ENCODE peak calls at places on chromosome 5, in six cellular contexts. Y, I, F, C, R and V are unnamed samples.

GRCh38 chr5:87850843-87851242 is 417.8 kb downstream of the TMEM161B start:
- DNase-seq in F (no peak), R (no peak), I (no peak), Y (peak), C (no peak), V (peak)

GRCh38 chr5:72206160-72206559 is 98.9 kb downstream of the MAP1B start:
- DNase-seq in F (no peak), I (no peak), Y (no peak), R (no peak), C (peak), V (peak)

GRCh38 chr5:167943353-167943752 is 348.1 kb upstream of the WWC1 start:
- DNase-seq in C (no peak), Y (no peak), R (no peak), I (no peak), F (no peak), V (no peak)

GRCh38 chr5:37737326-37738056 is 102.3 kb downstream of the GDNF start:
- DNase-seq in I (no peak), R (no peak), F (no peak), Y (no peak), C (peak), V (no peak)

GRCh38 chr5:132225165-132226032 is 2.3 kb downstream of the P4HA2 start:
- DNase-seq in R (no peak), C (peak), F (peak), Y (peak), I (no peak), V (peak)

GRCh38 chr5:161549106-161549505 is 2.6 kb upstream of the GABRB2 start:
- DNase-seq in Y (no peak), C (peak), R (no peak), F (no peak), I (no peak), V (peak)

GRCh38 chr5:144361406-144361805 is 190.7 kb downstream of the KCTD16 start:
- DNase-seq in I (no peak), R (no peak), Y (no peak), F (no peak), C (no peak), V (no peak)

GRCh38 chr5:140073296-140073695 is 30.2 kb upstream of the NRG2 start:
- DNase-seq in F (no peak), R (no peak), I (no peak), C (peak), Y (no peak), V (peak)

GRCh38 chr5:54296386-54296785 is 14.0 kb downstream of the ARL15 start:
- DNase-seq in R (no peak), I (no peak), Y (peak), F (no peak), C (no peak), V (peak)